ENCODE peak calls at places on chromosomes 3 and 15, in four cellular contexts. One of them, this sample, is unnamed. For H3K4me1, the result is how much of the 10 kb centered on the place peaks cover.

GRCh38 chr3:72383896-72384295 is 464.3 kb downstream of the SHQ1 start:
- DNase-seq in Karpas-422: no peak
- DNase-seq in heart right ventricle: no peak
- DNase-seq in psoas muscle: no peak
- DNase-seq in this sample: no peak

GRCh38 chr3:113625724-113626348 is 70.6 kb downstream of the USF3 start:
- DNase-seq in Karpas-422: no peak
- DNase-seq in heart right ventricle: peak
- DNase-seq in psoas muscle: no peak
- DNase-seq in this sample: no peak

GRCh38 chr15:73924258-73924921 is 1.9 kb upstream of the LOXL1 start:
- DNase-seq in Karpas-422: peak
- DNase-seq in heart right ventricle: no peak
- DNase-seq in psoas muscle: peak
- DNase-seq in this sample: peak

GRCh38 chr15:34855397-34855796 is 60.0 kb upstream of the ACTC1 start:
- DNase-seq in Karpas-422: no peak
- DNase-seq in heart right ventricle: no peak
- DNase-seq in psoas muscle: no peak
- DNase-seq in this sample: no peak

GRCh38 chr3:174442317-174442682 is 416.8 kb upstream of the NAALADL2 start:
- DNase-seq in Karpas-422: no peak
- DNase-seq in heart right ventricle: no peak
- DNase-seq in psoas muscle: no peak
- DNase-seq in this sample: no peak

GRCh38 chr15:72230197-72231065 is 559 bp downstream of the PKM start:
- DNase-seq in Karpas-422: peak
- DNase-seq in heart right ventricle: peak
- DNase-seq in psoas muscle: peak
- DNase-seq in this sample: peak

GRCh38 chr15:72785452-72786243 is 2.1 kb upstream of the ADPGK start:
- DNase-seq in Karpas-422: no peak
- DNase-seq in heart right ventricle: no peak
- DNase-seq in psoas muscle: peak
- DNase-seq in this sample: no peak

GRCh38 chr3:126261037-126261436 is 80.7 kb upstream of the ALDH1L1 start:
- DNase-seq in Karpas-422: peak
- DNase-seq in heart right ventricle: no peak
- DNase-seq in psoas muscle: peak
- DNase-seq in this sample: peak

GRCh38 chr15:29454506-29454905 is 184.9 kb upstream of the NSMCE3 start:
- DNase-seq in Karpas-422: no peak
- DNase-seq in heart right ventricle: no peak
- DNase-seq in psoas muscle: no peak
- DNase-seq in this sample: no peak

GRCh38 chr3:190183121-190183520 is 62.4 kb upstream of the P3H2 start:
- DNase-seq in Karpas-422: no peak
- DNase-seq in heart right ventricle: peak
- DNase-seq in psoas muscle: no peak
- DNase-seq in this sample: no peak
- H3K4me3 ChIP-seq in Karpas-422: no peak
- H3K4me3 ChIP-seq in heart right ventricle: no peak
- H3K4me3 ChIP-seq in psoas muscle: no peak
- H3K4me3 ChIP-seq in this sample: no peak

GRCh38 chr3:57006949-57007419 is 53.5 kb upstream of the SPATA12 start:
- DNase-seq in Karpas-422: peak
- DNase-seq in heart right ventricle: no peak
- DNase-seq in psoas muscle: no peak
- DNase-seq in this sample: peak
- H3K4me1 ChIP-seq in Karpas-422: under half
- H3K4me1 ChIP-seq in heart right ventricle: under half
- H3K4me1 ChIP-seq in psoas muscle: under half
- H3K4me1 ChIP-seq in this sample: under half

DNA sequence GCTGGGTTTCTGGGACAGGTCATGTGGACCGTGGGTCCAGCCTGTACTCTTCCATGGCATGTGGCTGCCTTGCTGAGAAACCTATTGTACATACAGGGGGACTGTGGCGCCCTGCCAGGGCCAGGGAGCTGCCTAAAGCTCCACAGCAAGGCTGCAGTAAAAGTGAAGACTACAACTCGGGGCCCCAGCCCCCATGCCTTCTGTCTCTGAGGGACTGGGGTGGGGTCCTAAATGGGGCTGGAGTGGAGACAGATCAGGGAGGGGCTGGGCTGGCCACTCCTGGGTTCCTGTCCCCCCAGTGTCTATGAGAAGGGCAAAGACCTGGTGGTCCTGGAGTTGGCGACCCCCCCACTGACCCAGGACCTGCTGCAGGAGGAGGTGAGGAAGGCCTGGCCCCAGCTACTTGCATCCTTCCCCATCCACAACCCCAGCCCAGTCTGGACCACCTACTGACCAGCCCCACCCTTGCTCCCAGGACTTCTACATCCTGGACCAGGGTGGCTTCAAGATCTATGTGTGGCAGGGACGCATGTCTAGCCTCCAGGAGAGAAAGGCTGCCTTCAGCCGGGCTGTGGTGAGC is 7.3 kb downstream of the VILL start:
- DNase-seq in Karpas-422: no peak
- DNase-seq in heart right ventricle: no peak
- DNase-seq in psoas muscle: no peak
- DNase-seq in this sample: peak
- H3K27ac ChIP-seq in Karpas-422: peak
- H3K27ac ChIP-seq in heart right ventricle: peak
- H3K27ac ChIP-seq in psoas muscle: no peak
- H3K27ac ChIP-seq in this sample: peak

DNA sequence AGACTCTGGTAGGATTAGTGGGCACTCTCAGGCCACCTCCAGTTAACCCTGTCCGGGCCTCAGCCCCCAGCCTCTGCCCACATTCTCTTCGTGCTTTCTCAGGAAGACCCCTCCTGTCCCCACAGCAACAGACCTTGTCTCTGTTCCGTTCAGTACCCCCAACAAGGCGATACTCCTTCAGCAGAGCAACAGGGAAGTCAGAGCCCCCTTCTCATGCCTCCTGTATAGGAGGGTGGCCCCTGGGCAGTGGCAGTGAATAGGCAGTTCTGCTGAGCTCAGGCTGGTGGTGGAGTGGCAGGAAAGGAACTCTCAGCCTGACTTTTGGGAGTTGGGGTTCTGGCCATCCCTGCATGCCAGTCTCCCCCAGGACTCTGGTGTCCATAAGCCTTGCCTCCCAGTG is 513 bp downstream of the SEMA3B start:
- DNase-seq in Karpas-422: no peak
- DNase-seq in heart right ventricle: no peak
- DNase-seq in psoas muscle: no peak
- DNase-seq in this sample: no peak
- H3K4me3 ChIP-seq in Karpas-422: no peak
- H3K4me3 ChIP-seq in heart right ventricle: peak
- H3K4me3 ChIP-seq in psoas muscle: peak
- H3K4me3 ChIP-seq in this sample: peak

GRCh38 chr3:128994173-128994512 is 267 bp upstream of the CFAP92 start:
- DNase-seq in Karpas-422: no peak
- DNase-seq in heart right ventricle: no peak
- DNase-seq in psoas muscle: no peak
- DNase-seq in this sample: no peak
- H3K4me1 ChIP-seq in Karpas-422: under half
- H3K4me1 ChIP-seq in heart right ventricle: under half
- H3K4me1 ChIP-seq in psoas muscle: under half
- H3K4me1 ChIP-seq in this sample: under half

GRCh38 chr15:90145761-90146160 is 43.5 kb upstream of the IDH2 start:
- DNase-seq in Karpas-422: no peak
- DNase-seq in heart right ventricle: no peak
- DNase-seq in psoas muscle: no peak
- DNase-seq in this sample: no peak

GRCh38 chr15:90142216-90143175 is 40.2 kb upstream of the IDH2 start:
- DNase-seq in Karpas-422: no peak
- DNase-seq in heart right ventricle: no peak
- DNase-seq in psoas muscle: no peak
- DNase-seq in this sample: no peak

GRCh38 chr15:90141646-90142045 is 39.4 kb upstream of the IDH2 start:
- DNase-seq in Karpas-422: no peak
- DNase-seq in heart right ventricle: no peak
- DNase-seq in psoas muscle: no peak
- DNase-seq in this sample: no peak

GRCh38 chr15:90143176-90143655 is 40.9 kb upstream of the IDH2 start:
- DNase-seq in Karpas-422: peak
- DNase-seq in heart right ventricle: peak
- DNase-seq in psoas muscle: peak
- DNase-seq in this sample: no peak

GRCh38 chr15:90145259-90145658 is 43.0 kb upstream of the IDH2 start:
- DNase-seq in Karpas-422: no peak
- DNase-seq in heart right ventricle: no peak
- DNase-seq in psoas muscle: no peak
- DNase-seq in this sample: no peak
- H3K27ac ChIP-seq in Karpas-422: no peak
- H3K27ac ChIP-seq in heart right ventricle: no peak
- H3K27ac ChIP-seq in psoas muscle: no peak
- H3K27ac ChIP-seq in this sample: no peak